ENCODE peak calls at places on chromosome 3, in four cellular contexts. One of them, this sample, is unnamed.

GRCh38 chr3:42090973-42091731 is at the start of gene TRAK1:
- DNase-seq in A549: no peak
- DNase-seq in K562: no peak
- DNase-seq in HCT116: no peak
- DNase-seq in this sample: peak

GRCh38 chr3:13281657-13282527 is 138.2 kb downstream of the NUP210 start:
- DNase-seq in A549: peak
- DNase-seq in K562: peak
- DNase-seq in HCT116: no peak
- DNase-seq in this sample: peak

GRCh38 chr3:45442679-45443214 is 54.4 kb downstream of the LARS2 start:
- DNase-seq in A549: no peak
- DNase-seq in K562: no peak
- DNase-seq in HCT116: no peak
- DNase-seq in this sample: no peak

GRCh38 chr3:119795849-119796248 is 13.9 kb downstream of the NR1I2 start:
- DNase-seq in A549: no peak
- DNase-seq in K562: no peak
- DNase-seq in HCT116: no peak
- DNase-seq in this sample: no peak

GRCh38 chr3:114408763-114409162 is 114.9 kb downstream of the TIGIT start:
- DNase-seq in A549: no peak
- DNase-seq in K562: no peak
- DNase-seq in HCT116: no peak
- DNase-seq in this sample: peak

GRCh38 chr3:172517859-172518466 is 5.3 kb downstream of the TNFSF10 start:
- DNase-seq in A549: no peak
- DNase-seq in K562: no peak
- DNase-seq in HCT116: no peak
- DNase-seq in this sample: no peak

GRCh38 chr3:140552898-140553297 is 125.0 kb upstream of the TRIM42 start:
- DNase-seq in A549: no peak
- DNase-seq in K562: no peak
- DNase-seq in HCT116: no peak
- DNase-seq in this sample: peak

GRCh38 chr3:158770254-158771017 is 31.4 kb upstream of the MFSD1 start:
- DNase-seq in A549: no peak
- DNase-seq in K562: peak
- DNase-seq in HCT116: no peak
- DNase-seq in this sample: no peak

GRCh38 chr3:120129718-120130117 is 35.5 kb upstream of the GSK3B start:
- DNase-seq in A549: no peak
- DNase-seq in K562: no peak
- DNase-seq in HCT116: no peak
- DNase-seq in this sample: peak

GRCh38 chr3:40780801-40781406 is 256.1 kb downstream of the ZNF621 start:
- DNase-seq in A549: no peak
- DNase-seq in K562: no peak
- DNase-seq in HCT116: no peak
- DNase-seq in this sample: no peak

GRCh38 chr3:30457081-30457480 is 149.3 kb upstream of the TGFBR2 start:
- DNase-seq in A549: no peak
- DNase-seq in K562: no peak
- DNase-seq in HCT116: no peak
- DNase-seq in this sample: no peak

DNA sequence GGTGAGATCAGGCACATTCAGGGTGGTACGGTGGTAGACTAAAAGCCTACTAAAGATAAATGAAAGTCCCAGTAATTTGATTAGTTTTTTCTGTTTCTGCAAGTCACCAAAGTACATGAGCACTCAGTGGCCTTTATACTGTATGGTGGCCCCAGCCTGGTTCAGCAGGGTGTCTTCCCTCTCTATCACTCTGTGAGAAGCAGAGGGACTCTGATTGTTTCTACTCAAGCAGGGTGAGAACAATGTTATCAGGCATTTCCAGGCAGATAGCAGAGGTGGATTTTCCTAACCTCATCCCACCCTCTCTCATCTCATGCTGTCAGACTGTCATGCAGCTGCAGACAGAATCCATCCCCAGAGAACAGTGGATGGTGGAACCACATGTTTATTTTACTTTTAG is 71.5 kb upstream of the BFSP2 start:
- DNase-seq in A549: no peak
- DNase-seq in K562: no peak
- DNase-seq in HCT116: no peak
- DNase-seq in this sample: no peak
- TF ChIP-seq REST in A549: no peak
- TF ChIP-seq REST in K562: no peak
- TF ChIP-seq REST in HCT116: no peak
- TF ChIP-seq REST in this sample: no peak

GRCh38 chr3:52444860-52445793 is at the start of gene SEMA3G:
- DNase-seq in A549: peak
- DNase-seq in K562: peak
- DNase-seq in HCT116: peak
- DNase-seq in this sample: peak
- H3K4me2 ChIP-seq in A549: peak
- H3K4me2 ChIP-seq in K562: peak
- H3K4me2 ChIP-seq in HCT116: peak
- H3K4me2 ChIP-seq in this sample: no peak

GRCh38 chr3:170760174-170760526 is 109.8 kb downstream of the RPL22L1 start:
- DNase-seq in A549: no peak
- DNase-seq in K562: no peak
- DNase-seq in HCT116: no peak
- DNase-seq in this sample: no peak
- TF ChIP-seq REST in A549: no peak
- TF ChIP-seq REST in K562: no peak
- TF ChIP-seq REST in HCT116: no peak
- TF ChIP-seq REST in this sample: no peak

DNA sequence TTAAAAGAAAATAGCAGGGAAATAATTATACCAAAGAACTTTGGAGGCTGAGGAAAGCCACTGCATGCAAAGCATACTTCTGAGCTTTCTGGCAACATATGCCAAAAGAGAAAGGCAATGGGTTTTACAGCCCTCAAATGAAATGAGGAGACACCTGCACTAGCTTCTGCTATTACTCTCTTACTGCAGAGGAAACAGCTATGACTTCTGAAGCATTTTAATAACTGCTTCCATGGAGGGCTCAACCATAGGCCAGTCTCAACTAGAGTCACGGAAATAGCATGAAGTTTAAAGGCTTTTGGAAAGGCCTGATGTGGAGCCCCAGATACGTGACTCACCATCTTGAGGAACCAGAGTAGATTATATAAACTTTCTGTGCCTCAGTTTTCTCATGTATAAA is 114.8 kb downstream of the OXNAD1 start:
- DNase-seq in A549: no peak
- DNase-seq in K562: no peak
- DNase-seq in HCT116: no peak
- DNase-seq in this sample: no peak
- H3K4me2 ChIP-seq in A549: no peak
- H3K4me2 ChIP-seq in K562: no peak
- H3K4me2 ChIP-seq in HCT116: no peak
- H3K4me2 ChIP-seq in this sample: no peak

GRCh38 chr3:70775257-70775656 is 462.8 kb upstream of the MDFIC2 start:
- DNase-seq in A549: no peak
- DNase-seq in K562: no peak
- DNase-seq in HCT116: no peak
- DNase-seq in this sample: no peak
- TF ChIP-seq REST in A549: no peak
- TF ChIP-seq REST in K562: no peak
- TF ChIP-seq REST in HCT116: no peak
- TF ChIP-seq REST in this sample: no peak

DNA sequence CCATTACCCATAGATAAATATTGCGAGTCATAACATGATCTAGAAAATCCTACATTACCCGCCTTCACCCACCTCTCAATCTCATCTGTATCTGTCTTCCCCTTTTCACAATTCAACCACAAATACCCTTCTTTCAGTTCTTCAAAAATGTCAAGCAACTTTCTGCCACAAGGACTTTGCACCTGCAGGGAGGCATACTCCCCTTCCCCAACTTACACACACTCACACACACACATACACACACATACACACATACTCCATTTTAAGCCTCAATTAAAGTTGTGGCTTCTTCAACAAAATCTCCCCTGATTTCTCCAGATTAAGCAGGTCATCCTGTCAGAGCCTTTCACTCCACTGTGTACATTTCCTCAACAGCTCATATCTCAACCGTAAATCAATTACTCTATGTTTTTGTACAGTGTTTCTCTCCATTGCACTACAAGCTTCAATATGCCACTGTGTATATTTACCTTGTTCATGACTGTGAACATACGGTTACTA is 33.1 kb upstream of the CCDC50 start:
- DNase-seq in A549: no peak
- DNase-seq in K562: no peak
- DNase-seq in HCT116: no peak
- DNase-seq in this sample: no peak
- H3K4me2 ChIP-seq in A549: no peak
- H3K4me2 ChIP-seq in K562: no peak
- H3K4me2 ChIP-seq in HCT116: no peak
- H3K4me2 ChIP-seq in this sample: no peak

GRCh38 chr3:183131735-183132134 is 30.8 kb downstream of the LAMP3 start:
- DNase-seq in A549: no peak
- DNase-seq in K562: no peak
- DNase-seq in HCT116: no peak
- DNase-seq in this sample: no peak

GRCh38 chr3:183129243-183129642 is 29.9 kb upstream of the MCCC1 start:
- DNase-seq in A549: no peak
- DNase-seq in K562: no peak
- DNase-seq in HCT116: peak
- DNase-seq in this sample: peak

GRCh38 chr3:183134844-183135243 is 27.7 kb downstream of the LAMP3 start:
- DNase-seq in A549: no peak
- DNase-seq in K562: no peak
- DNase-seq in HCT116: no peak
- DNase-seq in this sample: no peak

GRCh38 chr3:183132409-183132808 is 30.1 kb downstream of the LAMP3 start:
- DNase-seq in A549: no peak
- DNase-seq in K562: no peak
- DNase-seq in HCT116: no peak
- DNase-seq in this sample: no peak

DNA sequence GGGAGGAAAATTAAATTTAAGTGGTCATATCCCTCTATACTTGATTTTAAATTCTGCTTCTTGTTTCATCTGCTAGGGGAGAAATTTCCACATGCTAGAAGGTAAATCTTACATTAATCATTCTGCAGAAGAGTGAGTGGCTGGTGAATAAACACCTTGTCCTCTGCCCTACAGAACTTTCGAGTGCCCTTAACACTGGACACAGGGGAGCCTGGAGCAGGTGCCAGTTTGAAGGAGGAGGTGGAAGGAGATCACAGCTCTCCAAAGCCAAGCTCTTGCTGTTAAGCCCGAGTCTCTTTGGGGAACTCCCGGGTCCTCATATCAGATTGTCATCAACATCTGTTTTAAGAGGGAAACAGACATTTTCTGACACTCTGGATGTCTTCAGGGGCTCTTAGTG is 31.3 kb downstream of the LAMP3 start:
- DNase-seq in A549: no peak
- DNase-seq in K562: no peak
- DNase-seq in HCT116: no peak
- DNase-seq in this sample: no peak
- TF ChIP-seq REST in A549: no peak
- TF ChIP-seq REST in K562: no peak
- TF ChIP-seq REST in HCT116: no peak
- TF ChIP-seq REST in this sample: no peak

DNA sequence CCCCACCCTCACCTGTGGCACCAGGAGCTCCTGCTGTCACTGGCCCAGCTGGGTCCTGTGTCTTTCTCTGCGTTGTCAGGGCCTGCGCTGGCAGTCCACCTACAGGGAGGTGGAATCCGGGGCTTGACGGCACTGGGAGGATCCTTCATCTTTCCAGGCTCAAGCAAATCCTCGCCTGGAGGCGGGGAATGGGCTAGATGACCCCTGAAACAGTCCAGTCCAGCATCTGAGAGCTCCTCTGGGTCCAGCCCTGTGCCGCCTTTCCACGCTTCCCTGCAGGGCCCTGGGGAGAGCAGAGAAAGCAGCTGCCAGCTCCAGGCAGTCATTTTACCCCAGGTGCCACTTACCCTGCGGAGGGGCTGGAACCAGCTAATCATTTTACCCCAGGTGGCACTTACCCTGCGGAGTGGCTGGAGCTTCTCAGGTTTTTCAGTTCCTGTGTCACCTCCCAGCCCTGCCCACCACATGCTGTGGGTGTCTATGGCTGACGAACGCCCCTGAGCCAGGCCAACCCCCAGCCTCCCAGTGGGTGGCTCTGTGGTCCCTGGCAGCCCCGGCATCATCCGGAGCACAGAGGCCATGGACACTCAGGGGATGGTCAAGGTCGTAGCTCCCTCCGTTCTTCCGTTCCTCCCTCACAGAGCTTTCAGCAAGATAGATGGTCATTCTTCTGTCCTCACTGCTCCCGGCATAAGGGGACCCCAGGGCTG is 17.9 kb upstream of the ADIPOQ start:
- DNase-seq in A549: no peak
- DNase-seq in K562: no peak
- DNase-seq in HCT116: no peak
- DNase-seq in this sample: peak
- H3K4me2 ChIP-seq in A549: no peak
- H3K4me2 ChIP-seq in K562: peak
- H3K4me2 ChIP-seq in HCT116: no peak
- H3K4me2 ChIP-seq in this sample: peak

GRCh38 chr3:138132239-138132638 is at the start of gene A4GNT:
- DNase-seq in A549: no peak
- DNase-seq in K562: no peak
- DNase-seq in HCT116: no peak
- DNase-seq in this sample: no peak

GRCh38 chr3:138135833-138136194 is 3.6 kb upstream of the A4GNT start:
- DNase-seq in A549: no peak
- DNase-seq in K562: no peak
- DNase-seq in HCT116: no peak
- DNase-seq in this sample: no peak

GRCh38 chr3:138136208-138136607 is 4.0 kb upstream of the A4GNT start:
- DNase-seq in A549: no peak
- DNase-seq in K562: no peak
- DNase-seq in HCT116: no peak
- DNase-seq in this sample: no peak

GRCh38 chr3:138137901-138138300 is 5.7 kb upstream of the A4GNT start:
- DNase-seq in A549: no peak
- DNase-seq in K562: no peak
- DNase-seq in HCT116: no peak
- DNase-seq in this sample: no peak

GRCh38 chr3:138135141-138135832 is 3.1 kb upstream of the A4GNT start:
- DNase-seq in A549: no peak
- DNase-seq in K562: no peak
- DNase-seq in HCT116: no peak
- DNase-seq in this sample: no peak
- TF ChIP-seq REST in A549: no peak
- TF ChIP-seq REST in K562: no peak
- TF ChIP-seq REST in HCT116: no peak
- TF ChIP-seq REST in this sample: no peak

GRCh38 chr3:56408761-56409196 is 59.5 kb downstream of the ERC2 start:
- DNase-seq in A549: no peak
- DNase-seq in K562: peak
- DNase-seq in HCT116: no peak
- DNase-seq in this sample: peak
- H3K4me2 ChIP-seq in A549: no peak
- H3K4me2 ChIP-seq in K562: peak
- H3K4me2 ChIP-seq in HCT116: no peak
- H3K4me2 ChIP-seq in this sample: no peak

This sample was measured in GM23338.